ENCODE peak calls at places on chromosomes 1 and 21, in five cellular contexts. Q is neuronal stem cell, X is H9, Y is H1, L is trophoblast cell. O is an unnamed sample.

GRCh38 chr1:108947871-108948525 is 15.3 kb downstream of the CLCC1 start:
- DNase-seq in Q (no peak), X (peak), Y (no peak), L (no peak), O (no peak)

GRCh38 chr1:101309334-101310221 is 72.8 kb downstream of the S1PR1 start:
- DNase-seq in Q (peak), X (peak), Y (no peak), L (peak), O (peak)

GRCh38 chr1:229230136-229230892 is 40.6 kb upstream of the RAB4A start:
- DNase-seq in Q (no peak), X (no peak), Y (no peak), L (no peak), O (no peak)

GRCh38 chr1:211589782-211590721 is 11.1 kb upstream of the SLC30A1 start:
- DNase-seq in Q (no peak), X (no peak), Y (no peak), L (no peak), O (peak)

GRCh38 chr1:60848583-60849188 is 233.7 kb upstream of the NFIA start:
- DNase-seq in Q (peak), X (no peak), Y (peak), L (no peak), O (peak)

GRCh38 chr1:167152192-167152876 is 58.5 kb downstream of the STYXL2 start:
- DNase-seq in Q (no peak), X (no peak), Y (no peak), L (no peak), O (no peak)

GRCh38 chr1:7482077-7482476 is 289.0 kb upstream of the VAMP3 start:
- DNase-seq in Q (no peak), X (no peak), Y (no peak), L (no peak), O (no peak)

GRCh38 chr1:11561740-11562139 is 82.8 kb downstream of the DISP3 start:
- DNase-seq in Q (no peak), X (no peak), Y (no peak), L (no peak), O (no peak)

GRCh38 chr1:183610053-183610452 is 19.8 kb upstream of the NCF2 start:
- DNase-seq in Q (no peak), X (no peak), Y (no peak), L (no peak), O (no peak)

GRCh38 chr1:159872896-159873295 is 10.4 kb upstream of the VSIG8 start:
- DNase-seq in Q (no peak), X (no peak), Y (no peak), L (peak), O (no peak)

GRCh38 chr21:44773291-44773932 is 28.2 kb downstream of the UBE2G2 start:
- DNase-seq in Q (no peak), X (no peak), Y (no peak), L (peak), O (no peak)

GRCh38 chr1:18938707-18939070 is 17.8 kb downstream of the IFFO2 start:
- DNase-seq in Q (no peak), X (no peak), Y (no peak), L (peak), O (no peak)

GRCh38 chr1:40842201-40842600 is 20.0 kb downstream of the CITED4 start:
- DNase-seq in Q (no peak), X (no peak), Y (no peak), L (no peak), O (no peak)

GRCh38 chr1:202107321-202107761 is 15.4 kb upstream of the GPR37L1 start:
- DNase-seq in Q (no peak), X (no peak), Y (no peak), L (no peak), O (no peak)

GRCh38 chr1:245585252-245585959 is 430.6 kb downstream of the KIF26B start:
- DNase-seq in Q (no peak), X (no peak), Y (no peak), L (no peak), O (peak)

GRCh38 chr1:93079685-93080141 is 630 bp downstream of the MTF2 start:
- DNase-seq in Q (no peak), X (peak), Y (no peak), L (no peak), O (peak)

GRCh38 chr1:15881961-15882360 is 34.5 kb downstream of the SPEN start:
- DNase-seq in Q (no peak), X (no peak), Y (no peak), L (no peak), O (no peak)

GRCh38 chr1:206035027-206035426 is 11.3 kb upstream of the CTSE start:
- DNase-seq in Q (no peak), X (no peak), Y (no peak), L (no peak), O (no peak)

GRCh38 chr1:7149080-7149838 is 364.0 kb downstream of the CAMTA1 start:
- DNase-seq in Q (no peak), X (peak), Y (no peak), L (no peak), O (no peak)

GRCh38 chr21:35529141-35529863 is 480.2 kb upstream of the RUNX1 start:
- DNase-seq in Q (no peak), X (no peak), Y (no peak), L (no peak), O (peak)

GRCh38 chr21:28537371-28538079 is 455.2 kb downstream of the LTN1 start:
- DNase-seq in Q (no peak), X (no peak), Y (no peak), L (no peak), O (peak)

GRCh38 chr1:118360817-118361216 is 175.8 kb upstream of the SPAG17 start:
- DNase-seq in Q (no peak), X (no peak), Y (no peak), L (no peak), O (no peak)

GRCh38 chr1:109739738-109740614 is 862 bp downstream of the GSTM3 start:
- DNase-seq in Q (peak), X (peak), Y (no peak), L (peak), O (peak)

GRCh38 chr1:63975447-63975846 is 201.6 kb downstream of the ROR1 start:
- DNase-seq in Q (no peak), X (no peak), Y (no peak), L (no peak), O (no peak)

GRCh38 chr21:31557956-31558838 is 101.3 kb upstream of the SOD1 start:
- DNase-seq in Q (peak), X (peak), Y (no peak), L (peak), O (peak)

GRCh38 chr1:52918201-52918600 is 3.3 kb downstream of the ECHDC2 start:
- DNase-seq in Q (no peak), X (no peak), Y (no peak), L (peak), O (no peak)

GRCh38 chr21:10575311-10575667 is 53.9 kb downstream of the TPTE start:
- DNase-seq in Q (no peak), X (no peak), Y (no peak), L (no peak), O (no peak)

GRCh38 chr1:200409203-200409760 is 554 bp downstream of the ZNF281 start:
- DNase-seq in Q (no peak), X (peak), Y (no peak), L (no peak), O (peak)

GRCh38 chr1:219917851-219918466 is 10.4 kb downstream of the SLC30A10 start:
- DNase-seq in Q (no peak), X (no peak), Y (no peak), L (peak), O (peak)

GRCh38 chr1:173573596-173573995 is 29.3 kb downstream of the SLC9C2 start:
- DNase-seq in Q (no peak), X (no peak), Y (no peak), L (no peak), O (no peak)

GRCh38 chr1:154446292-154446691 is 41.1 kb downstream of the IL6R start:
- DNase-seq in Q (no peak), X (no peak), Y (no peak), L (peak), O (peak)

GRCh38 chr1:46248122-46248920 is 758 bp downstream of the RAD54L start:
- DNase-seq in Q (peak), X (peak), Y (no peak), L (no peak), O (peak)

DNA sequence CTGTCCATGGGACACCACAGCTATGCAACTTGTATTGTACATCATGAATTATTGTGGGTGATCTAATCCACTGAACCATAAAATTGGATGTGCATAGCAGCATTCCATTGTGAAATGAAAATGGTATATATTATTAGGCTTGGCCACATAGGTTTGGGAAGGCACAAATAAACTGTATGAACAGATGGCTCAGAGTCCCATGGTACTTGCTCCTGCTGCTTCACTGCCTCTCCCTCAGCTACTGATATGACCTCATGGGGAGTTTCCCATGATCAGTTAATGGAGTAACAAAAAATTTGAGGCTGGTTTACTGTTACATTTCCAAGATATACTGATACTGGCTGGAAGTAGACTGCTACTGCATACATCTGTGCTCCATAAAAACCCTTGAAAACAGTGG is 152.7 kb upstream of the NEGR1 start:
- DNase-seq in Q (no peak), X (no peak), Y (no peak), L (no peak), O (no peak)
- H2BK12ac ChIP-seq in Q (no peak), X (no peak), Y (no peak), L (no peak), O (no peak)

GRCh38 chr21:41086551-41086950 is 81.4 kb upstream of the BACE2 start:
- DNase-seq in Q (no peak), X (no peak), Y (no peak), L (no peak), O (no peak)
- H2BK12ac ChIP-seq in Q (no peak), X (no peak), Y (no peak), L (no peak), O (no peak)

DNA sequence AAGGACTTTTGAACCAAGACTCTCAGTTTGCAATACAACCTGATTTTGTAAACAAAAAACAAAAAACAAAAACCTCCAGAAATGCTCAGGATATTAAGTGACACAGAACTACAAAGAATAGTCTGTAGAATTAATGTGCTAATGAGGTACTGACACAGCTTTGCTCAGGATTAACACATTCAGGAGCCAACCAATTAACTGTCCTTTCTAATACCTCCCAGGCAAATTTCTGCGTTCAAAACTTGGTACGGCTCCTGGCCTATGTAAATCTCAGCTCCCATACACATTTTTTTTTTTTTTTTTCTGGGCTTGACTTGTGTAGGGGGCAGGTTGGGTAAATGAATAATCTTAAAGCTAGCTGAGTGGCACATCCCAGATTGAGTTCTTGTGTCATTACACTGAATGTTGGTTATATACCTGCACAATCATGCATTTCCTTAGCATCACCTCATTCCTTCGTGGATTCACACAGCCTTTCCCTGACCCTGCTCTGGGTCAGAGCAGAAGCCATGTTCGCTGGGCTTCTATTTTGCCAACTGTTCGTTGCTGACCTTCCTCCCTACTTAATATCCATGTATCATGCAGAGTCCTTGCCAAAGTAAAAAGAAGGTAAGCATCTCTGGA is 12.7 kb upstream of the IER5 start:
- DNase-seq in Q (no peak), X (no peak), Y (no peak), L (no peak), O (no peak)
- H2BK12ac ChIP-seq in Q (no peak), X (no peak), Y (no peak), L (no peak), O (no peak)

GRCh38 chr1:156682166-156682890 is 5.1 kb upstream of the NES start:
- DNase-seq in Q (no peak), X (peak), Y (no peak), L (no peak), O (no peak)
- H2BK12ac ChIP-seq in Q (no peak), X (no peak), Y (peak), L (no peak), O (no peak)

DNA sequence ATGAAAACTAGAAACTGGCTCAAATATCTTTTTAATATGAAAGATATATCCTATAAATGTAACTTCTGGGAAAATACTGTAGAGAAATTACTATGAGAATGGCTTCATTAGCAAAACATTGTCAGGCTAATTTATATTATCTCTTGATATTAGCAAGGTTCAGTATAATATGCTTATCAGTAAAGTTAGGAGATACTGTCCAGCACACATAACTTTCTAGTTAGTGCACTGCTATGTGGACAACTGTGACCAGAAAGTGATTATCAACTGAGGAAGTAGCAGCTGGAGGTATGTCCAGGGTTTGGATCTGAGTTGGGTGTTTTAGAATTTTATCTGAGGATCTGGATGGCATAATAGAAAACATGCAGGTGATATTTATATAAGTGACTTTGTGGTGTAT is 7.5 kb downstream of the LRRC8C start:
- DNase-seq in Q (no peak), X (no peak), Y (no peak), L (no peak), O (no peak)
- H2BK12ac ChIP-seq in Q (no peak), X (no peak), Y (no peak), L (no peak), O (no peak)

GRCh38 chr1:5815716-5816115 is 176.5 kb downstream of the NPHP4 start:
- DNase-seq in Q (no peak), X (no peak), Y (no peak), L (no peak), O (no peak)
- H2BK12ac ChIP-seq in Q (no peak), X (no peak), Y (no peak), L (no peak), O (no peak)

DNA sequence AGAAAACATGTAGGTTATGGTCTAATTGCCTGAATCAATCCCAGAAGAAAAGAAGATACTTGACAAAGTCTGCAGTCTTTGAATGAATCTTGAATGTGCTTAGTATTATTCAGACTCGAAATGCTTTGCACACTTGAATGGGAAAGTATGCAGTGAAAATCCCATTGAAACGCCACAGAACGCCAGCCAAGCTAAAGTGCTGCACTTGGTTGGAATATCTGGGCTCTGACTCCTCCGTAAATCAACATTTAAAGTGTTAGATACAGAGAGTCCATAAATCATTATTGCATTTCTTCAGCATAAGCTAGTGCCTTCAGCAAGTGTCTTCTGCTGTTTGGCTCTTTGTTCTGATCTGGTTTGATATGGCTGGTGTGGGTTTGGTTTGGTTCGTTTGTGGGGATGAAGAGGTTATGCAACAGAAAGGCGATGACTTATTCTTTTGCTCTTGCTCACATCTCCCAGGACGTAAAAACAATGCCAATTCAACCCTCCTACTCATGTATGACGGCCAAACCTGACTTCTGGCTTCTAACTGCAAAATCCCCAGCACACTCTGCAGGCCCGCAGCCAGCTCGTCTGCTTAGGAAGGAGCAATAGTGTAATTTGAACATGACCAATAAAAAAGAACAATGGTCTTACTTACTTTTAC is 121.7 kb upstream of the ERG start:
- DNase-seq in Q (no peak), X (no peak), Y (no peak), L (no peak), O (no peak)
- H2BK12ac ChIP-seq in Q (no peak), X (no peak), Y (no peak), L (no peak), O (no peak)

GRCh38 chr1:68188060-68188538 is 44.2 kb downstream of the WLS start:
- DNase-seq in Q (no peak), X (no peak), Y (no peak), L (no peak), O (peak)
- H2BK12ac ChIP-seq in Q (no peak), X (no peak), Y (no peak), L (no peak), O (no peak)

DNA sequence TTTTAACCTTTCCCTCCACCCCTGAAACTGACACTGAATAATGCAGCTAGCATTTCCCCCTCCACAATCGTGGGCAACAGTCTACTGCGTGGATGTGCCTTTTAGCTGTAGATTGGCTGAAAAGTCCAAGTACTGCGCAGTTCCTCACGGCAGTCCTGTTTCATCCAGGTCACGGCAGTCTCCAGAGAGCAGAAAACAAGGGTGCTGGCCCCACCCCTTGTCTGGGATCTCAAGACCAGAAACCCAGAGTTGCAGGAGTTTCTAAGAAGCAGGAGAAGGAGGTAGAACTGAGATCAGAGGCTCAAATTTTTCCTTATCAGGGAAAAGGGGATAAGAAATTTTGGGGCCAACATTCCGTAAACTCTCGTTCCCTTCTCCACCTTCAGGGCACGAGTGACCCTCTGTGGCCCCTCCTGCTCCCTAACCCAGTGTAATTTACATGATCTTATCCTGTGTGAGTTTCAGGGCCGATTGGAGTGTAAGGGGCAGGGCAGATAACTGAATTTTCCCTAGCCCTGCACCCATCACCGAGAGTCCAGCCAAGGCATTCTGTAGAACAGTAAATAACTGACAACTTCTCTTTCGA is 25.9 kb upstream of the PLA2G2C start:
- DNase-seq in Q (no peak), X (no peak), Y (no peak), L (no peak), O (no peak)
- H2BK12ac ChIP-seq in Q (no peak), X (peak), Y (peak), L (peak), O (no peak)

O was measured in mesenchymal stem cell.